ENCODE peak calls at places on chromosomes 16 and 17, in six cellular contexts. X is AG04450, U is upper lobe of left lung, J is A673, N is A549, O is body of pancreas. K is an unnamed sample.

GRCh38 chr16:2799852-2800226 is 1.6 kb downstream of the PRSS41 start:
- DNase-seq in O (no peak), X (no peak), J (no peak), N (no peak), U (peak; percentile 86), K (no peak)

GRCh38 chr17:2138768-2139167 is 83.9 kb downstream of the HIC1 start:
- DNase-seq in J (peak; percentile 58), X (no peak), U (peak; percentile 47), N (no peak), O (peak; percentile 20), K (no peak)

GRCh38 chr17:78818932-78819331 is 21.7 kb downstream of the USP36 start:
- DNase-seq in X (no peak), U (peak; percentile 32), J (peak; percentile 75), N (no peak), O (no peak), K (peak; percentile 51)

GRCh38 chr17:34721326-34721725 is 141.9 kb downstream of the TMEM132E start:
- DNase-seq in N (no peak), X (no peak), J (no peak), O (peak; percentile 48), U (no peak), K (no peak)

GRCh38 chr17:16943541-16944333 is 28.2 kb downstream of the TNFRSF13B start:
- DNase-seq in U (peak; percentile 12), O (no peak), J (no peak), N (no peak), X (no peak), K (no peak)

GRCh38 chr17:1060991-1061390 is 64.1 kb downstream of the TIMM22 start:
- DNase-seq in X (peak; percentile 93), U (peak; percentile 88), O (peak; percentile 48), J (no peak), N (peak; percentile 84), K (no peak)

GRCh38 chr17:394718-395095 is 42.1 kb upstream of the RPH3AL start:
- DNase-seq in O (no peak), U (no peak), X (no peak), J (no peak), N (no peak), K (no peak)

GRCh38 chr17:73412914-73413313 is 101.1 kb upstream of the CDC42EP4 start:
- DNase-seq in U (no peak), N (no peak), X (no peak), O (no peak), J (no peak), K (no peak)

GRCh38 chr16:90046971-90047713 is 27.9 kb upstream of the DBNDD1 start:
- DNase-seq in N (no peak), X (no peak), O (peak; percentile 87), J (no peak), U (peak; percentile 85), K (no peak)

GRCh38 chr17:58331815-58332719 is 3.5 kb upstream of the TSPOAP1 start:
- DNase-seq in U (peak; percentile 89), N (no peak), O (no peak), J (no peak), X (no peak), K (peak; percentile 71)

GRCh38 chr17:62194401-62194800 is 129.3 kb upstream of the MED13 start:
- DNase-seq in N (no peak), J (peak; percentile 15), O (no peak), X (no peak), U (no peak), K (no peak)

GRCh38 chr17:45410144-45411091 is 22.3 kb downstream of the ARHGAP27 start:
- DNase-seq in J (no peak), O (no peak), U (peak; percentile 66), N (no peak), X (no peak), K (peak; percentile 43)

GRCh38 chr17:55388842-55389241 is 32.8 kb downstream of the MMD start:
- DNase-seq in U (no peak), N (no peak), O (no peak), J (no peak), X (no peak), K (no peak)

GRCh38 chr17:66416207-66416940 is 114.0 kb downstream of the PRKCA start:
- DNase-seq in X (no peak), N (no peak), U (no peak), J (no peak), O (no peak), K (no peak)

GRCh38 chr17:50027639-50028206 is 28.2 kb upstream of the ITGA3 start:
- DNase-seq in J (peak; percentile 23), N (peak; percentile 98), U (peak; percentile 74), O (peak; percentile 65), X (peak; percentile 75), K (no peak)

GRCh38 chr17:36923814-36924221 is 13.5 kb upstream of the LHX1 start:
- DNase-seq in U (no peak), N (no peak), X (no peak), O (no peak), J (no peak), K (no peak)

GRCh38 chr16:71409038-71409775 is 32.6 kb downstream of the TLE7 start:
- DNase-seq in J (no peak), N (no peak), O (no peak), X (no peak), U (no peak), K (no peak)

GRCh38 chr17:70365098-70365583 is 195.8 kb downstream of the KCNJ2 start:
- DNase-seq in X (peak; percentile 2), N (no peak), U (no peak), J (no peak), O (no peak), K (no peak)

GRCh38 chr17:71632328-71632727 is 488.5 kb upstream of the SOX9 start:
- DNase-seq in X (no peak), U (no peak), J (peak; percentile 14), N (no peak), O (no peak), K (no peak)

GRCh38 chr16:87552772-87553171 is 49.5 kb upstream of the JPH3 start:
- DNase-seq in U (no peak), N (no peak), J (no peak), X (no peak), O (no peak), K (no peak)

GRCh38 chr16:28974007-28974436 is 556 bp upstream of the SPNS1 start:
- DNase-seq in X (peak; percentile 41), N (peak; percentile 75), U (peak; percentile 64), J (peak; percentile 81), O (peak; percentile 43), K (no peak)

GRCh38 chr16:15054357-15055140 is 1.3 kb downstream of the NTAN1 start:
- DNase-seq in U (no peak), X (no peak), J (peak; percentile 40), O (no peak), N (no peak), K (no peak)

GRCh38 chr16:49827806-49828428 is 28.0 kb downstream of the ZNF423 start:
- DNase-seq in U (no peak), O (no peak), J (no peak), N (no peak), X (no peak), K (no peak)

GRCh38 chr17:35740216-35740615 is 8.8 kb downstream of the RASL10B start:
- DNase-seq in O (no peak), J (no peak), U (no peak), X (no peak), N (no peak), K (no peak)

GRCh38 chr17:78140169-78141051 is 5.8 kb upstream of the C17orf99 start:
- DNase-seq in J (peak; percentile 98), U (peak; percentile 100), X (no peak), N (peak; percentile 90), O (peak; percentile 88), K (peak; percentile 90)

GRCh38 chr17:71585540-71585939 is 535.3 kb upstream of the SOX9 start:
- DNase-seq in X (no peak), J (no peak), O (no peak), N (no peak), U (no peak), K (no peak)

GRCh38 chr16:31453255-31454204 is 5.8 kb upstream of the ARMC5 start:
- DNase-seq in J (peak; percentile 64), X (no peak), O (no peak), N (no peak), U (peak; percentile 56), K (no peak)

GRCh38 chr16:35449663-35450062 is 1990.3 kb downstream of the TP53TG3F start:
- DNase-seq in O (no peak), U (no peak), X (no peak), J (no peak), N (no peak), K (no peak)
- H3K9me3 ChIP-seq in O (peaks cover 17% of the 10 kb centered on the region), U (no peaks in the 10 kb centered on the region), X (peaks cover 33% of the 10 kb centered on the region), J (peaks cover 61% of the 10 kb centered on the region), N (peaks cover 9% of the 10 kb centered on the region), K (no peaks in the 10 kb centered on the region)

DNA sequence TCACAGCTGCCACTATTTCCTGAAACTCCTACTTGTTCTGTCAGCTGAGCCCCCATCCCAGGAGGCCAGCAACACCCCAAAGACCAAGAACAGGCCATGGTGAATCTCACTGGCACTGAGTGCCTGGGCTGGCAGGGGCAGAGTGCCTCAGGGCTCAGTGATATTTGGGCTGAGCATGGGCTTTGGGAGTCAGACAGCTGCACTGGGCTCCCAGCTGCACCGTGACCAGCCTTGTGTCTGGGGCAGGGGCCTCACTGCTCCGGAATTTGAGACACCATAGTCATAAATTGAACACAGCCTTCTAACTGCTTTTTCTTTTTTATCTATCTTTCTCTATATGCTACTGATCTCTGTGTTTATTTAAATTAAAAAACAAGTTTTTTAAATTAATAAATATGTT is 1744.2 kb downstream of the TP53TG3F start:
- DNase-seq in J (no peak), X (no peak), N (no peak), U (no peak), O (no peak), K (no peak)
- H3K9me3 ChIP-seq in J (peaks cover 30% of the 10 kb centered on the region), X (peaks cover 53% of the 10 kb centered on the region), N (no peaks in the 10 kb centered on the region), U (no peaks in the 10 kb centered on the region), O (no peaks in the 10 kb centered on the region), K (no peaks in the 10 kb centered on the region)

GRCh38 chr16:68553186-68553585 is 14.1 kb downstream of the ZFP90 start:
- DNase-seq in X (no peak), O (no peak), J (no peak), N (no peak), U (no peak), K (no peak)

DNA sequence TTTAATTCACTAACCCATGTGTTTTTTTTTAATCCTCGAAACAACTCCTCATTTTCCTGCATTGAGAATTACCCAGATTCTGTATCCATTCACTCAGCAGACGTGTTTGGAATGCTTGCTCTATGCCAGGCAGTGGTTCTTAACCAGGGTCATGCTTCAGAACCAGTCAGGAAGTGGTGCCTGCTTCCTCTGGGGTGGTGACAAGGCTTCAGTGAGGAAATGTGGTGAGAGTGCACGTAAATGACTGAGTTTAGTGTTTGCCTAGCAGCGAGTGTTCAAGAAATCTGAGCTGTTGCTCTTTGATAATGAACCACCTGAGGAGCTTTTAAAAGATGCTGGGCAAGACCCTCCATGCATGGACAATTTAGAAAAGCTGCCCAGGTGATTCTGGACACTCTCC is 9.9 kb downstream of the ZFP90 start:
- DNase-seq in O (no peak), X (no peak), J (no peak), U (no peak), N (no peak), K (no peak)
- H3K9me3 ChIP-seq in O (peaks cover 9% of the 10 kb centered on the region), X (peaks cover 80% of the 10 kb centered on the region), J (peaks cover 32% of the 10 kb centered on the region), U (no peaks in the 10 kb centered on the region), N (peaks cover 81% of the 10 kb centered on the region), K (peaks cover 12% of the 10 kb centered on the region)

DNA sequence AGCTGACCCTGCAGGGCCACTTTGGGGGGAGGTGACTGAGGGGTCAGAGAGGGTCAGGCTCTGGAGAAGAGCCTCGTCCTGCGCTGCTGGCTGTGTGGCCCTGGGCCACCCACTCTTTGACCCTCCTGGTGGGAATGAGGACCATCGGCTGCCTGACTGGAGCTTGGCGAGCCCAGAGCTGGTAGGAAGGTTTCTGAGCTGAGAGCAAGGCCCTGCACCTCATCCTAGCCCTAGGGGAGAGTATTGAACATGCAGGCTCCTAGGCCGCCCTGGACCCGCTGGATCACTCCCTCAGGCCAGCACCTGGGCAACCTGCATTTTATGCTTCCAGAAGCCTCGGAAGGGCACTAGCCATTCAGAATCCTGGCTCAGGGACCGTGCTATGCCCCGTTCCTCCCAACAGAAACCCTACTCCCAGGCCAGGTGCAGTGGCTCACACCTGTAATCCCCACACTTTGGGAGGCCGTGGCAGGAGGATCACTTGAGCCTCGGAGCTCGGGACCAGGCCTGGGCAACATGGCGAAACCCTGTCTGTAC is 14.5 kb downstream of the MAP2K3 start:
- DNase-seq in J (no peak), N (no peak), U (no peak), X (no peak), O (no peak), K (no peak)
- H3K9me3 ChIP-seq in J (peaks cover 15% of the 10 kb centered on the region), N (no peaks in the 10 kb centered on the region), U (no peaks in the 10 kb centered on the region), X (peaks cover 82% of the 10 kb centered on the region), O (no peaks in the 10 kb centered on the region), K (no peaks in the 10 kb centered on the region)